ENCODE peak calls at places on chromosomes 1 and 21, in seven cellular contexts. One of them, this sample, is unnamed.

GRCh38 chr1:213499444-213499843 is 448.4 kb downstream of the RPS6KC1 start:
- DNase-seq in activated CD8-positive, alpha-beta memory T cell treated with anti-CD3 and anti-CD28 coated beads for 1 hour: no peak
- DNase-seq in activated CD8-positive, alpha-beta T cell treated with anti-CD3 and anti-CD28 coated beads, Interleukin-2, amount 10 ng/mL, durations not matched to agents 7 days and 5 days: no peak
- DNase-seq in stimulated activated CD4-positive, alpha-beta T cell treated with anti-CD3 and anti-CD28 coated beads, Interleukin-2, amount 100 ng/mL, for 24 hours: no peak
- DNase-seq in mesothelial cell of epicardium: no peak
- DNase-seq in left ventricle myocardium inferior: no peak
- DNase-seq in HFFc6: no peak
- DNase-seq in this sample: no peak

GRCh38 chr1:230382060-230382491 is 44.1 kb downstream of the PGBD5 start:
- DNase-seq in activated CD8-positive, alpha-beta memory T cell treated with anti-CD3 and anti-CD28 coated beads for 1 hour: no peak
- DNase-seq in activated CD8-positive, alpha-beta T cell treated with anti-CD3 and anti-CD28 coated beads, Interleukin-2, amount 10 ng/mL, durations not matched to agents 7 days and 5 days: no peak
- DNase-seq in stimulated activated CD4-positive, alpha-beta T cell treated with anti-CD3 and anti-CD28 coated beads, Interleukin-2, amount 100 ng/mL, for 24 hours: no peak
- DNase-seq in mesothelial cell of epicardium: no peak
- DNase-seq in left ventricle myocardium inferior: no peak
- DNase-seq in HFFc6: no peak
- DNase-seq in this sample: peak; percentile 90

GRCh38 chr1:21707086-21707840 is 38.1 kb upstream of the RAP1GAP start:
- DNase-seq in activated CD8-positive, alpha-beta memory T cell treated with anti-CD3 and anti-CD28 coated beads for 1 hour: no peak
- DNase-seq in activated CD8-positive, alpha-beta T cell treated with anti-CD3 and anti-CD28 coated beads, Interleukin-2, amount 10 ng/mL, durations not matched to agents 7 days and 5 days: no peak
- DNase-seq in stimulated activated CD4-positive, alpha-beta T cell treated with anti-CD3 and anti-CD28 coated beads, Interleukin-2, amount 100 ng/mL, for 24 hours: no peak
- DNase-seq in mesothelial cell of epicardium: no peak
- DNase-seq in left ventricle myocardium inferior: no peak
- DNase-seq in HFFc6: no peak
- DNase-seq in this sample: no peak

GRCh38 chr1:67815303-67816095 is 17.8 kb downstream of the GNG12 start:
- DNase-seq in activated CD8-positive, alpha-beta memory T cell treated with anti-CD3 and anti-CD28 coated beads for 1 hour: no peak
- DNase-seq in activated CD8-positive, alpha-beta T cell treated with anti-CD3 and anti-CD28 coated beads, Interleukin-2, amount 10 ng/mL, durations not matched to agents 7 days and 5 days: no peak
- DNase-seq in stimulated activated CD4-positive, alpha-beta T cell treated with anti-CD3 and anti-CD28 coated beads, Interleukin-2, amount 100 ng/mL, for 24 hours: no peak
- DNase-seq in mesothelial cell of epicardium: no peak
- DNase-seq in left ventricle myocardium inferior: no peak
- DNase-seq in HFFc6: no peak
- DNase-seq in this sample: no peak

GRCh38 chr1:114448370-114448769 is 62.6 kb downstream of the TRIM33 start:
- DNase-seq in activated CD8-positive, alpha-beta memory T cell treated with anti-CD3 and anti-CD28 coated beads for 1 hour: no peak
- DNase-seq in activated CD8-positive, alpha-beta T cell treated with anti-CD3 and anti-CD28 coated beads, Interleukin-2, amount 10 ng/mL, durations not matched to agents 7 days and 5 days: no peak
- DNase-seq in stimulated activated CD4-positive, alpha-beta T cell treated with anti-CD3 and anti-CD28 coated beads, Interleukin-2, amount 100 ng/mL, for 24 hours: no peak
- DNase-seq in mesothelial cell of epicardium: no peak
- DNase-seq in left ventricle myocardium inferior: no peak
- DNase-seq in HFFc6: no peak
- DNase-seq in this sample: no peak

GRCh38 chr1:29145739-29146437 is 22.2 kb upstream of the TMEM200B start:
- DNase-seq in activated CD8-positive, alpha-beta memory T cell treated with anti-CD3 and anti-CD28 coated beads for 1 hour: no peak
- DNase-seq in activated CD8-positive, alpha-beta T cell treated with anti-CD3 and anti-CD28 coated beads, Interleukin-2, amount 10 ng/mL, durations not matched to agents 7 days and 5 days: no peak
- DNase-seq in stimulated activated CD4-positive, alpha-beta T cell treated with anti-CD3 and anti-CD28 coated beads, Interleukin-2, amount 100 ng/mL, for 24 hours: no peak
- DNase-seq in mesothelial cell of epicardium: no peak
- DNase-seq in left ventricle myocardium inferior: no peak
- DNase-seq in HFFc6: peak; percentile 96
- DNase-seq in this sample: no peak

GRCh38 chr21:36424592-36424991 is 39.4 kb downstream of the CHAF1B start:
- DNase-seq in activated CD8-positive, alpha-beta memory T cell treated with anti-CD3 and anti-CD28 coated beads for 1 hour: no peak
- DNase-seq in activated CD8-positive, alpha-beta T cell treated with anti-CD3 and anti-CD28 coated beads, Interleukin-2, amount 10 ng/mL, durations not matched to agents 7 days and 5 days: no peak
- DNase-seq in stimulated activated CD4-positive, alpha-beta T cell treated with anti-CD3 and anti-CD28 coated beads, Interleukin-2, amount 100 ng/mL, for 24 hours: no peak
- DNase-seq in mesothelial cell of epicardium: no peak
- DNase-seq in left ventricle myocardium inferior: no peak
- DNase-seq in HFFc6: no peak
- DNase-seq in this sample: no peak

GRCh38 chr1:36160949-36161485 is 5.1 kb downstream of the MAP7D1 start:
- DNase-seq in activated CD8-positive, alpha-beta memory T cell treated with anti-CD3 and anti-CD28 coated beads for 1 hour: peak; percentile 33
- DNase-seq in activated CD8-positive, alpha-beta T cell treated with anti-CD3 and anti-CD28 coated beads, Interleukin-2, amount 10 ng/mL, durations not matched to agents 7 days and 5 days: peak; percentile 84
- DNase-seq in stimulated activated CD4-positive, alpha-beta T cell treated with anti-CD3 and anti-CD28 coated beads, Interleukin-2, amount 100 ng/mL, for 24 hours: peak; percentile 69
- DNase-seq in mesothelial cell of epicardium: no peak
- DNase-seq in left ventricle myocardium inferior: peak; percentile 66
- DNase-seq in HFFc6: peak; percentile 68
- DNase-seq in this sample: no peak

GRCh38 chr1:202349263-202349928 is 897 bp downstream of the PPP1R12B start:
- DNase-seq in activated CD8-positive, alpha-beta memory T cell treated with anti-CD3 and anti-CD28 coated beads for 1 hour: no peak
- DNase-seq in activated CD8-positive, alpha-beta T cell treated with anti-CD3 and anti-CD28 coated beads, Interleukin-2, amount 10 ng/mL, durations not matched to agents 7 days and 5 days: peak; percentile 29
- DNase-seq in stimulated activated CD4-positive, alpha-beta T cell treated with anti-CD3 and anti-CD28 coated beads, Interleukin-2, amount 100 ng/mL, for 24 hours: peak; percentile 25
- DNase-seq in mesothelial cell of epicardium: no peak
- DNase-seq in left ventricle myocardium inferior: no peak
- DNase-seq in HFFc6: peak; percentile 88
- DNase-seq in this sample: peak; percentile 52

GRCh38 chr1:92934395-92935378 is 26.6 kb downstream of the DIPK1A start:
- DNase-seq in activated CD8-positive, alpha-beta memory T cell treated with anti-CD3 and anti-CD28 coated beads for 1 hour: no peak
- DNase-seq in activated CD8-positive, alpha-beta T cell treated with anti-CD3 and anti-CD28 coated beads, Interleukin-2, amount 10 ng/mL, durations not matched to agents 7 days and 5 days: no peak
- DNase-seq in stimulated activated CD4-positive, alpha-beta T cell treated with anti-CD3 and anti-CD28 coated beads, Interleukin-2, amount 100 ng/mL, for 24 hours: no peak
- DNase-seq in mesothelial cell of epicardium: no peak
- DNase-seq in left ventricle myocardium inferior: peak; percentile 38
- DNase-seq in HFFc6: peak; percentile 39
- DNase-seq in this sample: peak; percentile 96

GRCh38 chr1:34591751-34592629 is 162.9 kb upstream of the GJB5 start:
- DNase-seq in activated CD8-positive, alpha-beta memory T cell treated with anti-CD3 and anti-CD28 coated beads for 1 hour: no peak
- DNase-seq in activated CD8-positive, alpha-beta T cell treated with anti-CD3 and anti-CD28 coated beads, Interleukin-2, amount 10 ng/mL, durations not matched to agents 7 days and 5 days: no peak
- DNase-seq in stimulated activated CD4-positive, alpha-beta T cell treated with anti-CD3 and anti-CD28 coated beads, Interleukin-2, amount 100 ng/mL, for 24 hours: no peak
- DNase-seq in mesothelial cell of epicardium: no peak
- DNase-seq in left ventricle myocardium inferior: no peak
- DNase-seq in HFFc6: no peak
- DNase-seq in this sample: peak; percentile 16

GRCh38 chr1:171207377-171207776 is 22.3 kb downstream of the FMO2 start:
- DNase-seq in activated CD8-positive, alpha-beta memory T cell treated with anti-CD3 and anti-CD28 coated beads for 1 hour: no peak
- DNase-seq in activated CD8-positive, alpha-beta T cell treated with anti-CD3 and anti-CD28 coated beads, Interleukin-2, amount 10 ng/mL, durations not matched to agents 7 days and 5 days: no peak
- DNase-seq in stimulated activated CD4-positive, alpha-beta T cell treated with anti-CD3 and anti-CD28 coated beads, Interleukin-2, amount 100 ng/mL, for 24 hours: no peak
- DNase-seq in mesothelial cell of epicardium: no peak
- DNase-seq in left ventricle myocardium inferior: no peak
- DNase-seq in HFFc6: no peak
- DNase-seq in this sample: no peak

GRCh38 chr1:87942165-87942564 is 613.5 kb downstream of the LMO4 start:
- DNase-seq in activated CD8-positive, alpha-beta memory T cell treated with anti-CD3 and anti-CD28 coated beads for 1 hour: no peak
- DNase-seq in activated CD8-positive, alpha-beta T cell treated with anti-CD3 and anti-CD28 coated beads, Interleukin-2, amount 10 ng/mL, durations not matched to agents 7 days and 5 days: no peak
- DNase-seq in stimulated activated CD4-positive, alpha-beta T cell treated with anti-CD3 and anti-CD28 coated beads, Interleukin-2, amount 100 ng/mL, for 24 hours: no peak
- DNase-seq in mesothelial cell of epicardium: no peak
- DNase-seq in left ventricle myocardium inferior: peak; percentile 20
- DNase-seq in HFFc6: peak; percentile 36
- DNase-seq in this sample: no peak

GRCh38 chr1:94806451-94806861 is 13.7 kb upstream of the SLC44A3 start:
- DNase-seq in activated CD8-positive, alpha-beta memory T cell treated with anti-CD3 and anti-CD28 coated beads for 1 hour: no peak
- DNase-seq in activated CD8-positive, alpha-beta T cell treated with anti-CD3 and anti-CD28 coated beads, Interleukin-2, amount 10 ng/mL, durations not matched to agents 7 days and 5 days: no peak
- DNase-seq in stimulated activated CD4-positive, alpha-beta T cell treated with anti-CD3 and anti-CD28 coated beads, Interleukin-2, amount 100 ng/mL, for 24 hours: no peak
- DNase-seq in mesothelial cell of epicardium: no peak
- DNase-seq in left ventricle myocardium inferior: no peak
- DNase-seq in HFFc6: no peak
- DNase-seq in this sample: peak; percentile 61